ENCODE peak calls at places on chromosomes 16 and 17, in nine cellular contexts. G is psoas muscle; S is activated CD4-positive, alpha-beta T cell treated with anti-CD3 and anti-CD28 coated beads for 36 hours; Q is mucosa of descending colon; T is pancreas; W is Right ventricle myocardium superior; J is GM12878; I is gastroesophageal sphincter; X is activated T-cell treated with anti-CD3 and anti-CD28 coated beads, Interleukin-2, amount 50 U/mL, for 72 hours. C is an unnamed sample.

GRCh38 chr17:43094129-43094834 is 30.9 kb downstream of the BRCA1 start:
- ATAC-seq in G (no peak), S (no peak), Q (no peak), T (no peak), W (no peak), J (no peak), I (no peak), X (no peak), C (no peak)

GRCh38 chr17:42632949-42633444 is 23.5 kb downstream of the TUBG1 start:
- ATAC-seq in G (no peak), S (no peak), Q (peak), T (peak), W (no peak), J (no peak), I (no peak), X (no peak), C (no peak)

GRCh38 chr16:70470927-70471341 is 16.5 kb downstream of the FCSK start:
- ATAC-seq in G (peak), S (no peak), Q (peak), T (peak), W (peak), J (peak), I (no peak), X (no peak), C (no peak)

GRCh38 chr17:48795444-48796162 is 21.4 kb downstream of the TTLL6 start:
- ATAC-seq in G (no peak), S (no peak), Q (peak), T (peak), W (no peak), J (no peak), I (peak), X (no peak), C (no peak)

GRCh38 chr16:17461951-17462729 is 8.6 kb downstream of the XYLT1 start:
- ATAC-seq in G (no peak), S (peak), Q (peak), T (no peak), W (no peak), J (peak), I (no peak), X (no peak), C (peak)

GRCh38 chr17:48868916-48869500 is 23.6 kb upstream of the ATP5MC1 start:
- ATAC-seq in G (no peak), S (no peak), Q (no peak), T (no peak), W (no peak), J (no peak), I (no peak), X (no peak), C (no peak)

GRCh38 chr16:20683812-20684211 is 13.7 kb downstream of the ACSM1 start:
- ATAC-seq in G (no peak), S (peak), Q (no peak), T (no peak), W (no peak), J (no peak), I (no peak), X (peak), C (peak)

GRCh38 chr17:72950236-72950931 is 142.1 kb downstream of the SLC39A11 start:
- ATAC-seq in G (no peak), S (no peak), Q (no peak), T (no peak), W (no peak), J (no peak), I (no peak), X (no peak), C (no peak)

GRCh38 chr16:14564881-14565687 is 65.0 kb downstream of the PARN start:
- ATAC-seq in G (no peak), S (no peak), Q (peak), T (no peak), W (no peak), J (no peak), I (no peak), X (no peak), C (no peak)

GRCh38 chr17:42399948-42400843 is 12.0 kb upstream of the STAT3 start:
- ATAC-seq in G (no peak), S (no peak), Q (peak), T (no peak), W (no peak), J (no peak), I (no peak), X (no peak), C (peak)

GRCh38 chr16:68770671-68771070 is 33.6 kb downstream of the CDH1 start:
- ATAC-seq in G (no peak), S (no peak), Q (no peak), T (no peak), W (no peak), J (no peak), I (no peak), X (no peak), C (no peak)

GRCh38 chr16:49967012-49967559 is 57.9 kb upstream of the CNEP1R1 start:
- ATAC-seq in G (no peak), S (no peak), Q (no peak), T (no peak), W (peak), J (no peak), I (no peak), X (no peak), C (no peak)

GRCh38 chr17:5545051-5545987 is 39.0 kb downstream of the NLRP1 start:
- ATAC-seq in G (no peak), S (no peak), Q (no peak), T (no peak), W (no peak), J (no peak), I (no peak), X (no peak), C (no peak)

GRCh38 chr17:17819111-17819510 is 17.7 kb downstream of the SREBF1 start:
- ATAC-seq in G (no peak), S (no peak), Q (no peak), T (no peak), W (no peak), J (no peak), I (no peak), X (no peak), C (no peak)

GRCh38 chr16:6926341-6926740 is 406.3 kb upstream of the RBFOX1 start:
- ATAC-seq in G (no peak), S (no peak), Q (no peak), T (no peak), W (no peak), J (no peak), I (no peak), X (no peak), C (no peak)

GRCh38 chr16:2663553-2664521 is 18.5 kb upstream of the KCTD5 start:
- ATAC-seq in G (no peak), S (peak), Q (peak), T (peak), W (peak), J (no peak), I (peak), X (peak), C (peak)

GRCh38 chr16:31513126-31513525 is 4.9 kb upstream of the RUSF1 start:
- ATAC-seq in G (no peak), S (no peak), Q (no peak), T (no peak), W (no peak), J (no peak), I (no peak), X (no peak), C (no peak)

GRCh38 chr16:88856122-88856827 is 472 bp downstream of the GALNS start:
- ATAC-seq in G (no peak), S (peak), Q (peak), T (no peak), W (peak), J (no peak), I (no peak), X (peak), C (peak)

GRCh38 chr17:46154151-46154816 is 38.9 kb downstream of the KANSL1 start:
- ATAC-seq in G (no peak), S (peak), Q (peak), T (peak), W (no peak), J (no peak), I (no peak), X (peak), C (peak)

GRCh38 chr16:49023095-49023494 is 258.5 kb downstream of the CBLN1 start:
- ATAC-seq in G (no peak), S (no peak), Q (peak), T (peak), W (no peak), J (no peak), I (no peak), X (no peak), C (no peak)

GRCh38 chr16:46673320-46674013 is 15.5 kb downstream of the VPS35 start:
- ATAC-seq in G (peak), S (peak), Q (peak), T (peak), W (peak), J (peak), I (peak), X (peak), C (peak)

GRCh38 chr17:9900744-9901143 is 4.3 kb downstream of the RCVRN start:
- ATAC-seq in G (peak), S (no peak), Q (peak), T (no peak), W (no peak), J (no peak), I (peak), X (no peak), C (no peak)

GRCh38 chr16:28905800-28906372 is 19.2 kb downstream of the RABEP2 start:
- ATAC-seq in G (no peak), S (no peak), Q (no peak), T (no peak), W (no peak), J (no peak), I (no peak), X (no peak), C (no peak)

GRCh38 chr17:39776267-39776666 is 38.5 kb downstream of the GRB7 start:
- ATAC-seq in G (no peak), S (peak), Q (peak), T (no peak), W (no peak), J (no peak), I (no peak), X (peak), C (peak)

GRCh38 chr17:75517277-75517865 is 1.0 kb downstream of the TSEN54 start:
- ATAC-seq in G (no peak), S (no peak), Q (peak), T (no peak), W (no peak), J (peak), I (no peak), X (no peak), C (no peak)

GRCh38 chr16:55389426-55390073 is 65.5 kb downstream of the IRX6 start:
- ATAC-seq in G (peak), S (no peak), Q (no peak), T (no peak), W (peak), J (no peak), I (no peak), X (no peak), C (no peak)

GRCh38 chr17:29256735-29257466 is 10.2 kb downstream of the CRYBA1 start:
- ATAC-seq in G (peak), S (peak), Q (no peak), T (no peak), W (peak), J (no peak), I (no peak), X (peak), C (peak)

GRCh38 chr17:70319516-70319915 is 150.2 kb downstream of the KCNJ2 start:
- ATAC-seq in G (no peak), S (no peak), Q (no peak), T (no peak), W (no peak), J (no peak), I (no peak), X (no peak), C (no peak)

GRCh38 chr16:84656557-84657130 is 8.3 kb downstream of the KLHL36 start:
- ATAC-seq in G (no peak), S (no peak), Q (no peak), T (no peak), W (no peak), J (peak), I (no peak), X (no peak), C (no peak)

GRCh38 chr16:12573300-12573699 is 230.4 kb downstream of the CPPED1 start:
- ATAC-seq in G (no peak), S (no peak), Q (peak), T (no peak), W (no peak), J (peak), I (no peak), X (no peak), C (peak)

GRCh38 chr17:68161644-68162428 is 86.0 kb upstream of the AMZ2 start:
- ATAC-seq in G (no peak), S (no peak), Q (no peak), T (no peak), W (peak), J (no peak), I (peak), X (no peak), C (no peak)

GRCh38 chr16:71985262-71985974 is 14.8 kb downstream of the PKD1L3 start:
- ATAC-seq in G (no peak), S (no peak), Q (no peak), T (no peak), W (no peak), J (no peak), I (no peak), X (no peak), C (no peak)

GRCh38 chr17:10099051-10099571 is 99.3 kb downstream of the GAS7 start:
- ATAC-seq in G (peak), S (no peak), Q (peak), T (no peak), W (peak), J (no peak), I (peak), X (no peak), C (no peak)